ENCODE peak calls at places on chromosomes 3 and 15, in nine cellular contexts. One of them, this sample, is unnamed.

GRCh38 chr3:152621006-152621868 is 213.7 kb upstream of the P2RY1 start:
- DNase-seq in hippocampal formation: peak
- DNase-seq in stimulated activated CD4-positive, alpha-beta T cell treated with anti-CD3 and anti-CD28 coated beads, Interleukin-2, amount 100 ng/mL, for 48 hours: no peak
- DNase-seq in Daoy: no peak
- DNase-seq in HAP-1: peak
- DNase-seq in activated effector memory CD4-positive, alpha-beta T cell treated with anti-CD3 and anti-CD28 coated beads, Interleukin-2, amount 50 U/mL, for 16 hours: no peak
- DNase-seq in head of caudate nucleus: peak
- DNase-seq in renal cortical epithelial cell: no peak
- DNase-seq in neural crest cell: peak
- DNase-seq in this sample: no peak

GRCh38 chr3:107236661-107237375 is 140.4 kb upstream of the CCDC54 start:
- DNase-seq in HAP-1: no peak
- DNase-seq in stimulated activated CD4-positive, alpha-beta T cell treated with anti-CD3 and anti-CD28 coated beads, Interleukin-2, amount 100 ng/mL, for 48 hours: no peak
- DNase-seq in Daoy: peak
- DNase-seq in hippocampal formation: peak
- DNase-seq in neural crest cell: no peak
- DNase-seq in head of caudate nucleus: no peak
- DNase-seq in activated effector memory CD4-positive, alpha-beta T cell treated with anti-CD3 and anti-CD28 coated beads, Interleukin-2, amount 50 U/mL, for 16 hours: no peak
- DNase-seq in renal cortical epithelial cell: no peak
- DNase-seq in this sample: no peak

GRCh38 chr3:119223511-119223910 is 17.2 kb downstream of the B4GALT4 start:
- DNase-seq in stimulated activated CD4-positive, alpha-beta T cell treated with anti-CD3 and anti-CD28 coated beads, Interleukin-2, amount 100 ng/mL, for 48 hours: no peak
- DNase-seq in neural crest cell: no peak
- DNase-seq in Daoy: no peak
- DNase-seq in HAP-1: no peak
- DNase-seq in activated effector memory CD4-positive, alpha-beta T cell treated with anti-CD3 and anti-CD28 coated beads, Interleukin-2, amount 50 U/mL, for 16 hours: no peak
- DNase-seq in hippocampal formation: no peak
- DNase-seq in head of caudate nucleus: no peak
- DNase-seq in renal cortical epithelial cell: no peak
- DNase-seq in this sample: no peak

GRCh38 chr3:46396129-46396528 is 10.7 kb downstream of the CCR5AS start:
- DNase-seq in hippocampal formation: no peak
- DNase-seq in renal cortical epithelial cell: no peak
- DNase-seq in head of caudate nucleus: no peak
- DNase-seq in neural crest cell: no peak
- DNase-seq in activated effector memory CD4-positive, alpha-beta T cell treated with anti-CD3 and anti-CD28 coated beads, Interleukin-2, amount 50 U/mL, for 16 hours: no peak
- DNase-seq in HAP-1: no peak
- DNase-seq in Daoy: no peak
- DNase-seq in stimulated activated CD4-positive, alpha-beta T cell treated with anti-CD3 and anti-CD28 coated beads, Interleukin-2, amount 100 ng/mL, for 48 hours: no peak
- DNase-seq in this sample: no peak

GRCh38 chr3:197525706-197526105 is 30.1 kb downstream of the BDH1 start:
- DNase-seq in Daoy: peak
- DNase-seq in activated effector memory CD4-positive, alpha-beta T cell treated with anti-CD3 and anti-CD28 coated beads, Interleukin-2, amount 50 U/mL, for 16 hours: no peak
- DNase-seq in stimulated activated CD4-positive, alpha-beta T cell treated with anti-CD3 and anti-CD28 coated beads, Interleukin-2, amount 100 ng/mL, for 48 hours: no peak
- DNase-seq in hippocampal formation: no peak
- DNase-seq in head of caudate nucleus: no peak
- DNase-seq in renal cortical epithelial cell: no peak
- DNase-seq in neural crest cell: no peak
- DNase-seq in HAP-1: no peak
- DNase-seq in this sample: no peak

GRCh38 chr15:99137111-99137546 is 32.2 kb downstream of the SYNM start:
- DNase-seq in Daoy: no peak
- DNase-seq in neural crest cell: no peak
- DNase-seq in stimulated activated CD4-positive, alpha-beta T cell treated with anti-CD3 and anti-CD28 coated beads, Interleukin-2, amount 100 ng/mL, for 48 hours: no peak
- DNase-seq in hippocampal formation: no peak
- DNase-seq in head of caudate nucleus: no peak
- DNase-seq in activated effector memory CD4-positive, alpha-beta T cell treated with anti-CD3 and anti-CD28 coated beads, Interleukin-2, amount 50 U/mL, for 16 hours: no peak
- DNase-seq in renal cortical epithelial cell: no peak
- DNase-seq in HAP-1: no peak
- DNase-seq in this sample: no peak

GRCh38 chr3:50154840-50155490 is at the start of gene SEMA3F:
- DNase-seq in head of caudate nucleus: peak
- DNase-seq in hippocampal formation: no peak
- DNase-seq in Daoy: peak
- DNase-seq in renal cortical epithelial cell: no peak
- DNase-seq in HAP-1: peak
- DNase-seq in neural crest cell: peak
- DNase-seq in stimulated activated CD4-positive, alpha-beta T cell treated with anti-CD3 and anti-CD28 coated beads, Interleukin-2, amount 100 ng/mL, for 48 hours: peak
- DNase-seq in activated effector memory CD4-positive, alpha-beta T cell treated with anti-CD3 and anti-CD28 coated beads, Interleukin-2, amount 50 U/mL, for 16 hours: peak
- DNase-seq in this sample: no peak

GRCh38 chr3:138434276-138434874 is at the start of gene ESYT3:
- DNase-seq in renal cortical epithelial cell: peak
- DNase-seq in head of caudate nucleus: peak
- DNase-seq in stimulated activated CD4-positive, alpha-beta T cell treated with anti-CD3 and anti-CD28 coated beads, Interleukin-2, amount 100 ng/mL, for 48 hours: peak
- DNase-seq in neural crest cell: peak
- DNase-seq in Daoy: peak
- DNase-seq in activated effector memory CD4-positive, alpha-beta T cell treated with anti-CD3 and anti-CD28 coated beads, Interleukin-2, amount 50 U/mL, for 16 hours: peak
- DNase-seq in hippocampal formation: no peak
- DNase-seq in HAP-1: peak
- DNase-seq in this sample: no peak

GRCh38 chr3:196144383-196145105 is 62.7 kb upstream of the TFRC start:
- DNase-seq in hippocampal formation: no peak
- DNase-seq in renal cortical epithelial cell: no peak
- DNase-seq in HAP-1: no peak
- DNase-seq in stimulated activated CD4-positive, alpha-beta T cell treated with anti-CD3 and anti-CD28 coated beads, Interleukin-2, amount 100 ng/mL, for 48 hours: no peak
- DNase-seq in activated effector memory CD4-positive, alpha-beta T cell treated with anti-CD3 and anti-CD28 coated beads, Interleukin-2, amount 50 U/mL, for 16 hours: no peak
- DNase-seq in Daoy: peak
- DNase-seq in head of caudate nucleus: no peak
- DNase-seq in neural crest cell: no peak
- DNase-seq in this sample: no peak

GRCh38 chr3:183185696-183186095 is 23.2 kb upstream of the LAMP3 start:
- DNase-seq in Daoy: peak
- DNase-seq in activated effector memory CD4-positive, alpha-beta T cell treated with anti-CD3 and anti-CD28 coated beads, Interleukin-2, amount 50 U/mL, for 16 hours: no peak
- DNase-seq in HAP-1: no peak
- DNase-seq in neural crest cell: no peak
- DNase-seq in renal cortical epithelial cell: peak
- DNase-seq in stimulated activated CD4-positive, alpha-beta T cell treated with anti-CD3 and anti-CD28 coated beads, Interleukin-2, amount 100 ng/mL, for 48 hours: no peak
- DNase-seq in hippocampal formation: no peak
- DNase-seq in head of caudate nucleus: no peak
- DNase-seq in this sample: peak

GRCh38 chr3:27387625-27388024 is 18.4 kb upstream of the NEK10 start:
- DNase-seq in renal cortical epithelial cell: no peak
- DNase-seq in neural crest cell: no peak
- DNase-seq in HAP-1: no peak
- DNase-seq in hippocampal formation: no peak
- DNase-seq in stimulated activated CD4-positive, alpha-beta T cell treated with anti-CD3 and anti-CD28 coated beads, Interleukin-2, amount 100 ng/mL, for 48 hours: no peak
- DNase-seq in head of caudate nucleus: no peak
- DNase-seq in Daoy: no peak
- DNase-seq in activated effector memory CD4-positive, alpha-beta T cell treated with anti-CD3 and anti-CD28 coated beads, Interleukin-2, amount 50 U/mL, for 16 hours: no peak
- DNase-seq in this sample: no peak

GRCh38 chr3:134869153-134869726 is 74.2 kb downstream of the EPHB1 start:
- DNase-seq in hippocampal formation: no peak
- DNase-seq in activated effector memory CD4-positive, alpha-beta T cell treated with anti-CD3 and anti-CD28 coated beads, Interleukin-2, amount 50 U/mL, for 16 hours: no peak
- DNase-seq in neural crest cell: no peak
- DNase-seq in renal cortical epithelial cell: no peak
- DNase-seq in stimulated activated CD4-positive, alpha-beta T cell treated with anti-CD3 and anti-CD28 coated beads, Interleukin-2, amount 100 ng/mL, for 48 hours: no peak
- DNase-seq in Daoy: peak
- DNase-seq in head of caudate nucleus: no peak
- DNase-seq in HAP-1: no peak
- DNase-seq in this sample: no peak

GRCh38 chr3:176562381-176562780 is 634.9 kb downstream of the TBL1XR1 start:
- DNase-seq in HAP-1: no peak
- DNase-seq in neural crest cell: no peak
- DNase-seq in stimulated activated CD4-positive, alpha-beta T cell treated with anti-CD3 and anti-CD28 coated beads, Interleukin-2, amount 100 ng/mL, for 48 hours: no peak
- DNase-seq in hippocampal formation: no peak
- DNase-seq in renal cortical epithelial cell: no peak
- DNase-seq in Daoy: no peak
- DNase-seq in activated effector memory CD4-positive, alpha-beta T cell treated with anti-CD3 and anti-CD28 coated beads, Interleukin-2, amount 50 U/mL, for 16 hours: no peak
- DNase-seq in head of caudate nucleus: no peak
- DNase-seq in this sample: no peak

GRCh38 chr15:68348064-68348463 is 70.5 kb downstream of the FEM1B start:
- DNase-seq in HAP-1: no peak
- DNase-seq in hippocampal formation: no peak
- DNase-seq in head of caudate nucleus: no peak
- DNase-seq in stimulated activated CD4-positive, alpha-beta T cell treated with anti-CD3 and anti-CD28 coated beads, Interleukin-2, amount 100 ng/mL, for 48 hours: no peak
- DNase-seq in activated effector memory CD4-positive, alpha-beta T cell treated with anti-CD3 and anti-CD28 coated beads, Interleukin-2, amount 50 U/mL, for 16 hours: no peak
- DNase-seq in Daoy: peak
- DNase-seq in renal cortical epithelial cell: no peak
- DNase-seq in neural crest cell: no peak
- DNase-seq in this sample: no peak

GRCh38 chr3:59128685-59129084 is 78.9 kb upstream of the CFAP20DC start:
- DNase-seq in renal cortical epithelial cell: no peak
- DNase-seq in stimulated activated CD4-positive, alpha-beta T cell treated with anti-CD3 and anti-CD28 coated beads, Interleukin-2, amount 100 ng/mL, for 48 hours: no peak
- DNase-seq in activated effector memory CD4-positive, alpha-beta T cell treated with anti-CD3 and anti-CD28 coated beads, Interleukin-2, amount 50 U/mL, for 16 hours: no peak
- DNase-seq in HAP-1: peak
- DNase-seq in Daoy: no peak
- DNase-seq in neural crest cell: no peak
- DNase-seq in hippocampal formation: no peak
- DNase-seq in head of caudate nucleus: no peak
- DNase-seq in this sample: no peak

GRCh38 chr3:114336122-114336697 is 42.4 kb downstream of the TIGIT start:
- DNase-seq in Daoy: no peak
- DNase-seq in stimulated activated CD4-positive, alpha-beta T cell treated with anti-CD3 and anti-CD28 coated beads, Interleukin-2, amount 100 ng/mL, for 48 hours: no peak
- DNase-seq in neural crest cell: no peak
- DNase-seq in renal cortical epithelial cell: peak
- DNase-seq in head of caudate nucleus: no peak
- DNase-seq in activated effector memory CD4-positive, alpha-beta T cell treated with anti-CD3 and anti-CD28 coated beads, Interleukin-2, amount 50 U/mL, for 16 hours: no peak
- DNase-seq in hippocampal formation: no peak
- DNase-seq in HAP-1: no peak
- DNase-seq in this sample: no peak

GRCh38 chr3:195932418-195933043 is 24.2 kb upstream of the TNK2 start:
- DNase-seq in renal cortical epithelial cell: no peak
- DNase-seq in head of caudate nucleus: no peak
- DNase-seq in Daoy: no peak
- DNase-seq in activated effector memory CD4-positive, alpha-beta T cell treated with anti-CD3 and anti-CD28 coated beads, Interleukin-2, amount 50 U/mL, for 16 hours: peak
- DNase-seq in HAP-1: no peak
- DNase-seq in hippocampal formation: no peak
- DNase-seq in stimulated activated CD4-positive, alpha-beta T cell treated with anti-CD3 and anti-CD28 coated beads, Interleukin-2, amount 100 ng/mL, for 48 hours: no peak
- DNase-seq in neural crest cell: no peak
- DNase-seq in this sample: no peak

GRCh38 chr3:182920515-182921084 is 59.7 kb downstream of the DCUN1D1 start:
- DNase-seq in HAP-1: peak
- DNase-seq in head of caudate nucleus: no peak
- DNase-seq in neural crest cell: no peak
- DNase-seq in hippocampal formation: no peak
- DNase-seq in activated effector memory CD4-positive, alpha-beta T cell treated with anti-CD3 and anti-CD28 coated beads, Interleukin-2, amount 50 U/mL, for 16 hours: no peak
- DNase-seq in stimulated activated CD4-positive, alpha-beta T cell treated with anti-CD3 and anti-CD28 coated beads, Interleukin-2, amount 100 ng/mL, for 48 hours: no peak
- DNase-seq in Daoy: peak
- DNase-seq in renal cortical epithelial cell: peak
- DNase-seq in this sample: no peak

GRCh38 chr15:25134546-25134945 is 179.8 kb downstream of the SNRPN start:
- DNase-seq in stimulated activated CD4-positive, alpha-beta T cell treated with anti-CD3 and anti-CD28 coated beads, Interleukin-2, amount 100 ng/mL, for 48 hours: no peak
- DNase-seq in hippocampal formation: no peak
- DNase-seq in renal cortical epithelial cell: no peak
- DNase-seq in neural crest cell: no peak
- DNase-seq in head of caudate nucleus: no peak
- DNase-seq in activated effector memory CD4-positive, alpha-beta T cell treated with anti-CD3 and anti-CD28 coated beads, Interleukin-2, amount 50 U/mL, for 16 hours: no peak
- DNase-seq in HAP-1: no peak
- DNase-seq in Daoy: no peak
- DNase-seq in this sample: no peak

GRCh38 chr3:27943106-27943505 is 221.0 kb upstream of the EOMES start:
- DNase-seq in activated effector memory CD4-positive, alpha-beta T cell treated with anti-CD3 and anti-CD28 coated beads, Interleukin-2, amount 50 U/mL, for 16 hours: no peak
- DNase-seq in renal cortical epithelial cell: peak
- DNase-seq in stimulated activated CD4-positive, alpha-beta T cell treated with anti-CD3 and anti-CD28 coated beads, Interleukin-2, amount 100 ng/mL, for 48 hours: no peak
- DNase-seq in head of caudate nucleus: no peak
- DNase-seq in Daoy: no peak
- DNase-seq in HAP-1: peak
- DNase-seq in neural crest cell: no peak
- DNase-seq in hippocampal formation: no peak
- DNase-seq in this sample: no peak

GRCh38 chr15:96311639-96312038 is 18.9 kb upstream of the NR2F2 start:
- DNase-seq in stimulated activated CD4-positive, alpha-beta T cell treated with anti-CD3 and anti-CD28 coated beads, Interleukin-2, amount 100 ng/mL, for 48 hours: no peak
- DNase-seq in HAP-1: no peak
- DNase-seq in hippocampal formation: no peak
- DNase-seq in head of caudate nucleus: no peak
- DNase-seq in neural crest cell: no peak
- DNase-seq in Daoy: no peak
- DNase-seq in activated effector memory CD4-positive, alpha-beta T cell treated with anti-CD3 and anti-CD28 coated beads, Interleukin-2, amount 50 U/mL, for 16 hours: no peak
- DNase-seq in renal cortical epithelial cell: no peak
- DNase-seq in this sample: no peak

GRCh38 chr3:140233702-140234101 is 298.7 kb downstream of the CLSTN2 start:
- DNase-seq in head of caudate nucleus: no peak
- DNase-seq in neural crest cell: no peak
- DNase-seq in hippocampal formation: no peak
- DNase-seq in Daoy: no peak
- DNase-seq in activated effector memory CD4-positive, alpha-beta T cell treated with anti-CD3 and anti-CD28 coated beads, Interleukin-2, amount 50 U/mL, for 16 hours: no peak
- DNase-seq in stimulated activated CD4-positive, alpha-beta T cell treated with anti-CD3 and anti-CD28 coated beads, Interleukin-2, amount 100 ng/mL, for 48 hours: no peak
- DNase-seq in HAP-1: no peak
- DNase-seq in renal cortical epithelial cell: no peak
- DNase-seq in this sample: no peak

GRCh38 chr15:67999320-68000100 is 54.6 kb upstream of the PIAS1 start:
- DNase-seq in Daoy: no peak
- DNase-seq in activated effector memory CD4-positive, alpha-beta T cell treated with anti-CD3 and anti-CD28 coated beads, Interleukin-2, amount 50 U/mL, for 16 hours: no peak
- DNase-seq in renal cortical epithelial cell: no peak
- DNase-seq in HAP-1: no peak
- DNase-seq in neural crest cell: no peak
- DNase-seq in stimulated activated CD4-positive, alpha-beta T cell treated with anti-CD3 and anti-CD28 coated beads, Interleukin-2, amount 100 ng/mL, for 48 hours: no peak
- DNase-seq in head of caudate nucleus: no peak
- DNase-seq in hippocampal formation: no peak
- DNase-seq in this sample: no peak

GRCh38 chr3:43692971-43693370 is 2.2 kb downstream of the ABHD5 start:
- DNase-seq in HAP-1: no peak
- DNase-seq in activated effector memory CD4-positive, alpha-beta T cell treated with anti-CD3 and anti-CD28 coated beads, Interleukin-2, amount 50 U/mL, for 16 hours: no peak
- DNase-seq in stimulated activated CD4-positive, alpha-beta T cell treated with anti-CD3 and anti-CD28 coated beads, Interleukin-2, amount 100 ng/mL, for 48 hours: no peak
- DNase-seq in head of caudate nucleus: no peak
- DNase-seq in neural crest cell: no peak
- DNase-seq in Daoy: no peak
- DNase-seq in renal cortical epithelial cell: no peak
- DNase-seq in hippocampal formation: no peak
- DNase-seq in this sample: no peak

GRCh38 chr15:32222716-32223115 is 180.4 kb downstream of the GOLGA8K start:
- DNase-seq in stimulated activated CD4-positive, alpha-beta T cell treated with anti-CD3 and anti-CD28 coated beads, Interleukin-2, amount 100 ng/mL, for 48 hours: no peak
- DNase-seq in head of caudate nucleus: no peak
- DNase-seq in activated effector memory CD4-positive, alpha-beta T cell treated with anti-CD3 and anti-CD28 coated beads, Interleukin-2, amount 50 U/mL, for 16 hours: no peak
- DNase-seq in hippocampal formation: no peak
- DNase-seq in neural crest cell: no peak
- DNase-seq in renal cortical epithelial cell: no peak
- DNase-seq in HAP-1: no peak
- DNase-seq in Daoy: no peak
- DNase-seq in this sample: no peak

GRCh38 chr15:42984534-42985034 is 64.0 kb upstream of the TTBK2 start:
- DNase-seq in head of caudate nucleus: no peak
- DNase-seq in renal cortical epithelial cell: no peak
- DNase-seq in neural crest cell: no peak
- DNase-seq in hippocampal formation: no peak
- DNase-seq in activated effector memory CD4-positive, alpha-beta T cell treated with anti-CD3 and anti-CD28 coated beads, Interleukin-2, amount 50 U/mL, for 16 hours: no peak
- DNase-seq in Daoy: no peak
- DNase-seq in stimulated activated CD4-positive, alpha-beta T cell treated with anti-CD3 and anti-CD28 coated beads, Interleukin-2, amount 100 ng/mL, for 48 hours: no peak
- DNase-seq in HAP-1: no peak
- DNase-seq in this sample: no peak

GRCh38 chr15:58770519-58770856 is 614 bp upstream of the MINDY2 start:
- DNase-seq in neural crest cell: no peak
- DNase-seq in stimulated activated CD4-positive, alpha-beta T cell treated with anti-CD3 and anti-CD28 coated beads, Interleukin-2, amount 100 ng/mL, for 48 hours: no peak
- DNase-seq in activated effector memory CD4-positive, alpha-beta T cell treated with anti-CD3 and anti-CD28 coated beads, Interleukin-2, amount 50 U/mL, for 16 hours: no peak
- DNase-seq in head of caudate nucleus: no peak
- DNase-seq in renal cortical epithelial cell: peak
- DNase-seq in Daoy: peak
- DNase-seq in HAP-1: no peak
- DNase-seq in hippocampal formation: no peak
- DNase-seq in this sample: peak

GRCh38 chr15:78370013-78370412 is 29.9 kb downstream of the CRABP1 start:
- DNase-seq in stimulated activated CD4-positive, alpha-beta T cell treated with anti-CD3 and anti-CD28 coated beads, Interleukin-2, amount 100 ng/mL, for 48 hours: no peak
- DNase-seq in head of caudate nucleus: no peak
- DNase-seq in hippocampal formation: no peak
- DNase-seq in activated effector memory CD4-positive, alpha-beta T cell treated with anti-CD3 and anti-CD28 coated beads, Interleukin-2, amount 50 U/mL, for 16 hours: no peak
- DNase-seq in Daoy: no peak
- DNase-seq in HAP-1: peak
- DNase-seq in renal cortical epithelial cell: no peak
- DNase-seq in neural crest cell: no peak
- DNase-seq in this sample: no peak

GRCh38 chr3:184284696-184285095 is 8.9 kb downstream of the ECE2 start:
- DNase-seq in Daoy: peak
- DNase-seq in HAP-1: peak
- DNase-seq in head of caudate nucleus: peak
- DNase-seq in activated effector memory CD4-positive, alpha-beta T cell treated with anti-CD3 and anti-CD28 coated beads, Interleukin-2, amount 50 U/mL, for 16 hours: no peak
- DNase-seq in hippocampal formation: peak
- DNase-seq in neural crest cell: peak
- DNase-seq in stimulated activated CD4-positive, alpha-beta T cell treated with anti-CD3 and anti-CD28 coated beads, Interleukin-2, amount 100 ng/mL, for 48 hours: no peak
- DNase-seq in renal cortical epithelial cell: peak
- DNase-seq in this sample: peak

GRCh38 chr15:98823012-98823458 is 174.7 kb downstream of the IGF1R start:
- DNase-seq in activated effector memory CD4-positive, alpha-beta T cell treated with anti-CD3 and anti-CD28 coated beads, Interleukin-2, amount 50 U/mL, for 16 hours: no peak
- DNase-seq in hippocampal formation: no peak
- DNase-seq in stimulated activated CD4-positive, alpha-beta T cell treated with anti-CD3 and anti-CD28 coated beads, Interleukin-2, amount 100 ng/mL, for 48 hours: no peak
- DNase-seq in Daoy: peak
- DNase-seq in neural crest cell: no peak
- DNase-seq in HAP-1: peak
- DNase-seq in renal cortical epithelial cell: peak
- DNase-seq in head of caudate nucleus: no peak
- DNase-seq in this sample: no peak

GRCh38 chr3:195044411-195044810 is 226.5 kb downstream of the XXYLT1 start:
- DNase-seq in head of caudate nucleus: no peak
- DNase-seq in hippocampal formation: no peak
- DNase-seq in Daoy: no peak
- DNase-seq in neural crest cell: no peak
- DNase-seq in activated effector memory CD4-positive, alpha-beta T cell treated with anti-CD3 and anti-CD28 coated beads, Interleukin-2, amount 50 U/mL, for 16 hours: peak
- DNase-seq in renal cortical epithelial cell: no peak
- DNase-seq in HAP-1: no peak
- DNase-seq in stimulated activated CD4-positive, alpha-beta T cell treated with anti-CD3 and anti-CD28 coated beads, Interleukin-2, amount 100 ng/mL, for 48 hours: no peak
- DNase-seq in this sample: no peak